ENCODE peak calls at places on chromosomes 13 and 19, in six cellular contexts. R is heart left ventricle, X is thyroid gland, F is heart right ventricle, N is kidney epithelial cell, H is ovary. T is an unnamed sample.

GRCh38 chr19:16398530-16399241 is 73.1 kb downstream of the EPS15L1 start:
- DNase-seq in N (no peak), R (no peak), F (no peak), X (no peak), H (no peak), T (no peak)

GRCh38 chr19:50321831-50322230 is 7.3 kb downstream of the KCNC3 start:
- DNase-seq in H (no peak), X (no peak), R (no peak), N (no peak), F (no peak), T (no peak)

GRCh38 chr13:92461402-92461801 is 765.2 kb upstream of the GPC6 start:
- DNase-seq in R (no peak), F (no peak), H (no peak), N (no peak), X (no peak), T (no peak)

GRCh38 chr19:21314676-21315075 is 14.5 kb downstream of the ZNF708 start:
- DNase-seq in F (no peak), H (no peak), N (no peak), R (no peak), X (no peak), T (no peak)

GRCh38 chr13:92137519-92137918 is 739.1 kb downstream of the GPC5 start:
- DNase-seq in H (no peak), N (peak; percentile 38), X (peak; percentile 28), R (no peak), F (no peak), T (peak; percentile 20)

GRCh38 chr19:45809643-45810159 is 5.4 kb downstream of the RSPH6A start:
- DNase-seq in N (peak; percentile 70), X (no peak), H (no peak), F (no peak), R (no peak), T (no peak)

GRCh38 chr19:49119411-49120324 is at the start of gene PPFIA3:
- DNase-seq in R (peak; percentile 71), N (no peak), X (peak; percentile 75), H (peak; percentile 55), F (peak; percentile 59), T (peak; percentile 78)

GRCh38 chr13:76992548-76993001 is 694 bp downstream of the CLN5 start:
- DNase-seq in N (no peak), R (peak; percentile 18), F (peak; percentile 16), X (peak; percentile 46), H (peak; percentile 25), T (peak; percentile 64)

GRCh38 chr19:32358311-32358710 is 12.9 kb downstream of the ZNF507 start:
- DNase-seq in R (no peak), N (no peak), X (peak; percentile 49), H (no peak), F (no peak), T (no peak)

GRCh38 chr13:28034256-28034655 is 45.8 kb upstream of the URAD start:
- DNase-seq in H (no peak), R (no peak), F (no peak), N (no peak), X (no peak), T (no peak)

GRCh38 chr13:112895521-112896465 is 73.2 kb upstream of the MCF2L start:
- DNase-seq in R (no peak), X (no peak), N (no peak), H (no peak), F (no peak), T (peak; percentile 54)

GRCh38 chr13:28623782-28624706 is 34.9 kb upstream of the POMP start:
- DNase-seq in R (no peak), N (no peak), F (no peak), X (peak; percentile 76), H (no peak), T (no peak)

GRCh38 chr13:36130542-36131214 is 504 bp downstream of the DCLK1 start:
- DNase-seq in H (peak; percentile 22), N (no peak), F (peak; percentile 34), R (peak; percentile 18), X (peak; percentile 42), T (no peak)

GRCh38 chr19:43798546-43799409 is 3.5 kb downstream of the LYPD5 start:
- DNase-seq in R (no peak), H (no peak), X (peak; percentile 52), F (no peak), N (no peak), T (no peak)

GRCh38 chr13:31320946-31321345 is 121.2 kb downstream of the B3GLCT start:
- DNase-seq in H (no peak), N (no peak), R (no peak), F (no peak), X (no peak), T (no peak)

GRCh38 chr13:46947425-46948191 is 50.8 kb upstream of the HTR2A start:
- DNase-seq in X (no peak), N (no peak), H (no peak), F (no peak), R (no peak), T (no peak)

GRCh38 chr19:4969772-4970531 is 1.0 kb downstream of the KDM4B start:
- DNase-seq in N (no peak), H (no peak), F (no peak), R (no peak), X (peak; percentile 23), T (no peak)

GRCh38 chr13:61162636-61163035 is 253.0 kb downstream of the PCDH20 start:
- DNase-seq in N (no peak), R (no peak), X (no peak), F (no peak), H (no peak), T (no peak)

GRCh38 chr19:49855277-49855675 is 4.3 kb downstream of the PTOV1 start:
- DNase-seq in R (no peak), H (no peak), F (no peak), N (no peak), X (no peak), T (peak; percentile 46)

GRCh38 chr13:94251801-94252200 is 227.7 kb downstream of the DCT start:
- DNase-seq in F (peak; percentile 4), R (no peak), H (peak; percentile 66), X (no peak), N (peak; percentile 9), T (no peak)

GRCh38 chr19:56105090-56105701 is 15.9 kb downstream of the ZNF787 start:
- DNase-seq in H (peak; percentile 67), X (peak; percentile 95), N (peak; percentile 49), F (peak; percentile 51), R (peak; percentile 56), T (peak; percentile 83)

GRCh38 chr13:32969516-32969941 is 46.7 kb upstream of the KL start:
- DNase-seq in X (no peak), N (peak; percentile 60), H (no peak), R (peak; percentile 25), F (peak; percentile 29), T (no peak)

GRCh38 chr19:756232-756631 is 5.3 kb downstream of the MISP start:
- DNase-seq in R (no peak), F (no peak), N (no peak), H (no peak), X (no peak), T (no peak)

GRCh38 chr19:2059422-2060201 is 8.6 kb upstream of the MKNK2 start:
- DNase-seq in X (peak; percentile 98), H (no peak), N (no peak), R (peak; percentile 60), F (no peak), T (peak; percentile 97)

GRCh38 chr19:31102674-31103073 is 246.6 kb downstream of the TSHZ3 start:
- DNase-seq in R (no peak), N (no peak), F (no peak), X (no peak), H (no peak), T (no peak)

GRCh38 chr13:100138859-100139491 is 50.1 kb downstream of the PCCA start:
- DNase-seq in X (no peak), N (no peak), R (no peak), F (no peak), H (no peak), T (no peak)

GRCh38 chr19:8731428-8732169 is 10.2 kb downstream of the OR2Z1 start:
- DNase-seq in R (no peak), H (no peak), F (no peak), X (no peak), N (no peak), T (no peak)

GRCh38 chr19:33879818-33880575 is 83.3 kb downstream of the KCTD15 start:
- DNase-seq in X (peak; percentile 27), F (peak; percentile 19), N (no peak), R (peak; percentile 29), H (peak; percentile 38), T (peak; percentile 85)

GRCh38 chr13:33963134-33963533 is 145.2 kb downstream of the RFC3 start:
- DNase-seq in R (no peak), F (no peak), X (no peak), H (no peak), N (no peak), T (no peak)

GRCh38 chr19:15776991-15777787 is 10.3 kb upstream of the OR10H5 start:
- DNase-seq in X (no peak), N (no peak), H (no peak), F (no peak), R (no peak), T (no peak)

GRCh38 chr13:98858206-98858605 is 105.7 kb upstream of the SLC15A1 start:
- DNase-seq in H (no peak), F (no peak), R (no peak), N (no peak), X (no peak), T (no peak)
- H3K36me3 ChIP-seq in H (no peaks in the 10 kb centered on the region), F (peaks cover 40% of the 10 kb centered on the region), R (peaks cover 96% of the 10 kb centered on the region), N (peaks cover 5% of the 10 kb centered on the region), X (peaks cover 29% of the 10 kb centered on the region), T (peaks cover 14% of the 10 kb centered on the region)

DNA sequence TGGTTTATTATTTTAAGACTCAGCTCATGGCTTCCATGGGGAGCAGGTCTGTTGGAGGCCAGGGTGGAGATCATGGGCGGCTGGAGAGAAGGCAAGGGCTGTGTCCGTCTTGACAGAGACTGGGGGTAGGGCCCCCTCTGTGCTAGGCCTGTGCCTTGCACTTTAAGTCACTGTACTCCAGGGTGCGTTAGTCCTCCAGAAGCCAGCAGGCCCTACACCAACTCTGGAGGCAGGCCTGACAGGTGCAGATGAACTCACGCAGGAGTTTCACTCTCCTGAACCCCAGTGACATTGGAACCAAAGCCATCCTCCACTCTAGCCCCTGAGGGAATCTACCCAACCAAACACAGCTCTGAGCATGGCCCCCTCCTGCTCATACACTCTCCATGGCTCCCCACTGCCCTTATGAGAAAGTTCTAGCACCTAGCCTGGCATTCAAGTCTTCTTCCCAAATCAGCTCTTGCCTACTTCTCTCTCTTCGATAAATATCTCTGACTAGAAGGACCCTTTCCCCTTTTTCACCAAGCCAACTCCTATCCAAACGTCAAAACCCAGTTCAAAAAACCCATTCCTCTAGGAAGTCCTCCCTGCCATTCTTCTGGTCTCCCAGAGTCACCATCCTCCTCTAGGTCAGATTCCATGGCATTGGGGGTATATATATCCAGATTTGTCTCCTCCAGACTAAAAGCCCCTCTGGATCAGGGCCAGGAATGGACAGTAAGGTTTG is 15.1 kb downstream of the MEF2B start:
- DNase-seq in X (no peak), N (no peak), F (no peak), H (no peak), R (no peak), T (no peak)
- TF ChIP-seq CTCF in X (no peak), N (no peak), F (no peak), H (no peak), R (no peak), T (no peak)

DNA sequence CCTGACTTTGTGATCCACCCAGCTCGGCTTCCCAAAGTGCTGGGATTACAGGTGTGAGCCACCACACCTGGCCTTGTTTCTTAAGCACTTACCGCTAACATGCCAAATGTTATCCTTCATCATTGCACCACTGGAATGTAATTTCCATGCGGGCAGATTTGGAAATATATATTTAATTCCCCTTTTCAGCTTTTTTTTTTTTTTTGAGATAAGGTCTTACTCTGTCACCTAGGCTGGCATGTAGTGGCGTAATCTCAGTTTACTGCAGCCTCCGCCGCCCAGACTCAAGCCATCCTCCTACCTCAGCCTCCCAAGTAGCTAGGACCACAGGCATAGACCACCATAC is 4.3 kb upstream of the UPK1A start:
- DNase-seq in F (no peak), R (no peak), H (no peak), N (no peak), X (no peak), T (no peak)
- H3K36me3 ChIP-seq in F (peaks cover 26% of the 10 kb centered on the region), R (peaks cover 60% of the 10 kb centered on the region), H (no peaks in the 10 kb centered on the region), N (no peaks in the 10 kb centered on the region), X (peaks cover 24% of the 10 kb centered on the region), T (peaks cover 8% of the 10 kb centered on the region)

GRCh38 chr13:51276684-51277083 is 54.5 kb downstream of the FAM124A start:
- DNase-seq in H (no peak), F (no peak), X (no peak), N (no peak), R (no peak), T (no peak)
- TF ChIP-seq CTCF in H (no peak), F (no peak), X (no peak), N (no peak), R (no peak), T (no peak)

T was measured in right lobe of liver.